ENCODE peak calls at places on chromosomes 13 and 19, in five cellular contexts. V is retinal pigment epithelial cell, Z is NCI-H1092, N is substantia nigra, P is sigmoid colon. W is an unnamed sample.

GRCh38 chr19:56837892-56838679 is 2.4 kb downstream of the PEG3 start:
- DNase-seq in V (peak; percentile 17), Z (no peak), N (peak; percentile 89), P (peak; percentile 86), W (no peak)

GRCh38 chr19:16457195-16457953 is 14.4 kb downstream of the EPS15L1 start:
- DNase-seq in V (no peak), Z (peak; percentile 38), N (peak; percentile 32), P (peak; percentile 78), W (peak; percentile 68)

GRCh38 chr13:42477588-42478190 is 96.3 kb upstream of the TNFSF11 start:
- DNase-seq in V (no peak), Z (no peak), N (peak; percentile 7), P (no peak), W (peak; percentile 62)

GRCh38 chr19:917323-918151 is at the start of gene KISS1R:
- DNase-seq in V (no peak), Z (no peak), N (no peak), P (no peak), W (no peak)

GRCh38 chr13:47213057-47213456 is 316.2 kb upstream of the HTR2A start:
- DNase-seq in V (no peak), Z (no peak), N (no peak), P (no peak), W (peak; percentile 33)

GRCh38 chr13:33518442-33518841 is 232.9 kb upstream of the STARD13 start:
- DNase-seq in V (no peak), Z (no peak), N (no peak), P (no peak), W (peak; percentile 82)

GRCh38 chr19:21256722-21257121 is 72.5 kb downstream of the ZNF708 start:
- DNase-seq in V (no peak), Z (no peak), N (no peak), P (no peak), W (peak; percentile 32)

GRCh38 chr13:43805071-43805468 is 18.3 kb upstream of the ENOX1 start:
- DNase-seq in V (no peak), Z (no peak), N (no peak), P (no peak), W (peak; percentile 56)

GRCh38 chr19:50358483-50359431 is 6.7 kb downstream of the NAPSA start:
- DNase-seq in V (no peak), Z (peak; percentile 18), N (no peak), P (peak; percentile 77), W (no peak)

GRCh38 chr13:54636231-54636630 is 1607.6 kb downstream of the OLFM4 start:
- DNase-seq in V (no peak), Z (no peak), N (no peak), P (no peak), W (no peak)

GRCh38 chr13:22173605-22174004 is 502.7 kb downstream of the FGF9 start:
- DNase-seq in V (no peak), Z (no peak), N (no peak), P (no peak), W (peak; percentile 24)

GRCh38 chr19:5142725-5143097 is 173.8 kb downstream of the KDM4B start:
- DNase-seq in V (no peak), Z (peak; percentile 47), N (no peak), P (no peak), W (no peak)

GRCh38 chr19:52148256-52148655 is 8.5 kb upstream of the ZNF616 start:
- DNase-seq in V (no peak), Z (no peak), N (no peak), P (no peak), W (no peak)

GRCh38 chr13:93984070-93984469 is 495.4 kb downstream of the DCT start:
- DNase-seq in V (no peak), Z (no peak), N (no peak), P (no peak), W (no peak)

GRCh38 chr19:52670046-52670445 is 31.9 kb upstream of the ZNF83 start:
- DNase-seq in V (no peak), Z (no peak), N (no peak), P (no peak), W (no peak)

GRCh38 chr13:70253411-70253810 is 145.2 kb upstream of the KLHL1 start:
- DNase-seq in V (peak; percentile 7), Z (no peak), N (no peak), P (no peak), W (no peak)

GRCh38 chr13:98785968-98786367 is 33.5 kb upstream of the SLC15A1 start:
- DNase-seq in V (no peak), Z (no peak), N (no peak), P (no peak), W (no peak)

GRCh38 chr13:35978607-35979316 is 152.4 kb downstream of the DCLK1 start:
- DNase-seq in V (peak; percentile 38), Z (peak; percentile 15), N (no peak), P (no peak), W (peak; percentile 86)

GRCh38 chr19:5605362-5605761 is 17.2 kb downstream of the SAFB2 start:
- DNase-seq in V (no peak), Z (no peak), N (no peak), P (no peak), W (peak; percentile 96)

GRCh38 chr19:11268783-11269267 is 6.5 kb upstream of the DOCK6 start:
- DNase-seq in V (no peak), Z (no peak), N (no peak), P (peak; percentile 91), W (peak; percentile 84)

GRCh38 chr13:26308836-26309235 is 54.9 kb downstream of the CDK8 start:
- DNase-seq in V (no peak), Z (no peak), N (no peak), P (no peak), W (no peak)

GRCh38 chr19:29083863-29084262 is 129.1 kb downstream of the UQCRFS1 start:
- DNase-seq in V (no peak), Z (no peak), N (no peak), P (no peak), W (no peak)

GRCh38 chr19:58117841-58118575 is 20.0 kb upstream of the ZSCAN18 start:
- DNase-seq in V (no peak), Z (no peak), N (no peak), P (no peak), W (no peak)

GRCh38 chr13:109160887-109161669 is 531.7 kb downstream of the MYO16 start:
- DNase-seq in V (no peak), Z (no peak), N (peak; percentile 10), P (no peak), W (no peak)

GRCh38 chr13:63208811-63209210 is 1793.2 kb upstream of the PCDH20 start:
- DNase-seq in V (no peak), Z (no peak), N (no peak), P (no peak), W (no peak)

GRCh38 chr19:3383121-3383722 is 16.8 kb downstream of the NFIC start:
- DNase-seq in V (no peak), Z (no peak), N (no peak), P (peak; percentile 92), W (no peak)

GRCh38 chr19:32877323-32877912 is 7.9 kb upstream of the SLC7A9 start:
- DNase-seq in V (no peak), Z (no peak), N (no peak), P (no peak), W (no peak)

GRCh38 chr19:52722062-52723005 is 12.5 kb downstream of the ZNF611 start:
- DNase-seq in V (no peak), Z (no peak), N (no peak), P (no peak), W (peak; percentile 2)

GRCh38 chr13:106573279-106573831 is 5.4 kb upstream of the ARGLU1 start:
- DNase-seq in V (no peak), Z (no peak), N (no peak), P (peak; percentile 71), W (peak; percentile 9)

GRCh38 chr13:32039056-32039455 is 7.5 kb downstream of the FRY start:
- DNase-seq in V (no peak), Z (no peak), N (no peak), P (no peak), W (no peak)